ENCODE peak calls at places on chromosomes 5 and 9, in nine cellular contexts. M is HFFc6, X is adrenal gland, Y is MCF 10A, P is brain microvascular endothelial cell, E is progenitor cell of endocrine pancreas, N is AG09319, R is foreskin keratinocyte, O is BE2C. K is an unnamed sample.

GRCh38 chr5:140827704-140828401 is at the start of gene PCDHA6:
- DNase-seq in M (no peak), X (no peak), Y (peak), P (no peak), E (no peak), N (no peak), R (no peak), O (no peak), K (peak)

GRCh38 chr9:125683486-125683885 is 23.5 kb downstream of the MAPKAP1 start:
- DNase-seq in M (peak), X (no peak), Y (no peak), P (peak), E (no peak), N (no peak), R (peak), O (no peak), K (peak)

GRCh38 chr5:73311291-73312110 is 137.1 kb downstream of the FOXD1 start:
- DNase-seq in M (peak), X (peak), Y (peak), P (peak), E (no peak), N (no peak), R (peak), O (peak), K (no peak)

GRCh38 chr5:153352685-153353219 is 137.7 kb upstream of the GRIA1 start:
- DNase-seq in M (no peak), X (no peak), Y (peak), P (no peak), E (no peak), N (no peak), R (peak), O (no peak), K (peak)

GRCh38 chr5:50684721-50685120 is 18.3 kb downstream of the PARP8 start:
- DNase-seq in M (no peak), X (no peak), Y (no peak), P (no peak), E (no peak), N (no peak), R (no peak), O (no peak), K (no peak)

GRCh38 chr5:178249191-178249989 is 16.8 kb upstream of the PHYKPL start:
- DNase-seq in M (peak), X (no peak), Y (peak), P (no peak), E (no peak), N (peak), R (peak), O (no peak), K (peak)

GRCh38 chr9:32698706-32699277 is 63.3 kb upstream of the TAF1L start:
- DNase-seq in M (no peak), X (no peak), Y (peak), P (no peak), E (no peak), N (no peak), R (peak), O (no peak), K (peak)

GRCh38 chr9:121725008-121725795 is 73.8 kb downstream of the DAB2IP start:
- DNase-seq in M (peak), X (peak), Y (peak), P (peak), E (no peak), N (peak), R (peak), O (peak), K (peak)

GRCh38 chr5:125326114-125326513 is 579.7 kb upstream of the ZNF608 start:
- DNase-seq in M (peak), X (peak), Y (peak), P (peak), E (no peak), N (peak), R (peak), O (peak), K (peak)

GRCh38 chr5:151202381-151203139 is 21.3 kb downstream of the CCDC69 start:
- DNase-seq in M (peak), X (peak), Y (peak), P (peak), E (no peak), N (no peak), R (peak), O (no peak), K (peak)

GRCh38 chr5:94240616-94241287 is 377.7 kb downstream of the KIAA0825 start:
- DNase-seq in M (peak), X (peak), Y (peak), P (no peak), E (no peak), N (peak), R (peak), O (peak), K (no peak)

GRCh38 chr5:158860706-158861105 is 239.0 kb downstream of the EBF1 start:
- DNase-seq in M (no peak), X (no peak), Y (no peak), P (no peak), E (no peak), N (no peak), R (no peak), O (no peak), K (no peak)

GRCh38 chr5:130808691-130809090 is 356.4 kb downstream of the HINT1 start:
- DNase-seq in M (no peak), X (no peak), Y (no peak), P (no peak), E (no peak), N (no peak), R (no peak), O (no peak), K (peak)

GRCh38 chr5:91223886-91224285 is 159.2 kb downstream of the ARRDC3 start:
- DNase-seq in M (peak), X (no peak), Y (peak), P (no peak), E (no peak), N (no peak), R (peak), O (no peak), K (no peak)

GRCh38 chr9:88998911-88999310 is 7.6 kb downstream of the S1PR3 start:
- DNase-seq in M (no peak), X (peak), Y (peak), P (no peak), E (no peak), N (no peak), R (no peak), O (peak), K (no peak)

GRCh38 chr9:16032799-16033198 is 480.0 kb downstream of the CCDC171 start:
- DNase-seq in M (peak), X (no peak), Y (peak), P (no peak), E (no peak), N (no peak), R (peak), O (no peak), K (no peak)

GRCh38 chr9:118276784-118277183 is 572.6 kb downstream of the TLR4 start:
- DNase-seq in M (no peak), X (no peak), Y (no peak), P (no peak), E (no peak), N (no peak), R (no peak), O (no peak), K (no peak)

GRCh38 chr5:180470361-180470760 is 23.8 kb upstream of the CNOT6 start:
- DNase-seq in M (no peak), X (no peak), Y (no peak), P (no peak), E (no peak), N (no peak), R (no peak), O (no peak), K (no peak)

GRCh38 chr5:142697846-142698245 is 12.0 kb upstream of the FGF1 start:
- DNase-seq in M (peak), X (peak), Y (peak), P (peak), E (no peak), N (no peak), R (no peak), O (no peak), K (no peak)

GRCh38 chr9:125626187-125626586 is 80.8 kb downstream of the MAPKAP1 start:
- DNase-seq in M (peak), X (no peak), Y (no peak), P (no peak), E (no peak), N (no peak), R (no peak), O (no peak), K (no peak)

GRCh38 chr5:147391781-147392180 is 118.1 kb downstream of the DPYSL3 start:
- DNase-seq in M (peak), X (peak), Y (peak), P (peak), E (no peak), N (peak), R (peak), O (peak), K (peak)

GRCh38 chr5:82334085-82334680 is 56.0 kb upstream of the RPS23 start:
- DNase-seq in M (no peak), X (no peak), Y (no peak), P (no peak), E (no peak), N (no peak), R (no peak), O (no peak), K (no peak)

GRCh38 chr5:93299596-93300308 is 281.3 kb downstream of the NR2F1-AS1 start:
- DNase-seq in M (no peak), X (no peak), Y (no peak), P (no peak), E (no peak), N (no peak), R (no peak), O (no peak), K (no peak)

GRCh38 chr5:29077451-29077850 is 2039.1 kb upstream of the CDH9 start:
- DNase-seq in M (no peak), X (no peak), Y (peak), P (peak), E (no peak), N (no peak), R (peak), O (no peak), K (peak)

GRCh38 chr5:69158039-69158438 is 8.9 kb upstream of the CCNB1 start:
- DNase-seq in M (no peak), X (no peak), Y (no peak), P (no peak), E (no peak), N (no peak), R (no peak), O (no peak), K (no peak)

GRCh38 chr5:140469259-140469658 is 67.6 kb downstream of the ANKHD1 start:
- DNase-seq in M (no peak), X (no peak), Y (peak), P (no peak), E (no peak), N (no peak), R (no peak), O (no peak), K (no peak)

GRCh38 chr9:116232425-116233159 is 79.0 kb downstream of the PAPPA start:
- DNase-seq in M (peak), X (no peak), Y (peak), P (peak), E (no peak), N (no peak), R (peak), O (no peak), K (peak)

GRCh38 chr9:37200572-37201005 is 80.2 kb downstream of the ZCCHC7 start:
- DNase-seq in M (peak), X (no peak), Y (peak), P (no peak), E (no peak), N (no peak), R (peak), O (no peak), K (peak)

DNA sequence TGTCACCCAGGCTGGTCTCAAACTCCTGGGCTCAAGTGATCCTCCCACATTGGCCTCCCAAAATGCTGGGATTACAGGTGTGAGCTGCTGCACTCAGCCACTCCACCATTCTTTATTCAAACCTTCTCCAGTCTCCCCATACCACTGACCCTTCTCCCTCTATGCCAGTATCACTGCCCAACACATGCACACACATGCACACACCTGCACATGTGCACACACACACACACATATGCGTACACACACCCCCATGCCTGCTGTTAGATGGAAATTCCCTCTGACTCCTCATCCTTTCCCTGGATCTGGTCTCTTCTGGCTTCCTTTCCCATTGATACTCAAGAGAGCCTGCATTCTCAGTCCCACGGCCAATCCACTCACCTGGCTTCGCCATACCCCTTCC is 170.0 kb downstream of the CRB2 start:
- DNase-seq in M (no peak), X (no peak), Y (no peak), P (no peak), E (no peak), N (no peak), R (no peak), O (no peak), K (no peak)
- TF ChIP-seq CTCF in M (no peak), X (no peak), Y (no peak), P (no peak), E (no peak), N (no peak), R (no peak), O (no peak), K (no peak)

GRCh38 chr5:16437974-16438373 is 27.6 kb downstream of the ZNF622 start:
- DNase-seq in M (no peak), X (no peak), Y (peak), P (no peak), E (no peak), N (no peak), R (no peak), O (no peak), K (peak)
- TF ChIP-seq CTCF in M (peak), X (no peak), Y (no peak), P (peak), E (no peak), N (no peak), R (peak), O (peak), K (peak)

DNA sequence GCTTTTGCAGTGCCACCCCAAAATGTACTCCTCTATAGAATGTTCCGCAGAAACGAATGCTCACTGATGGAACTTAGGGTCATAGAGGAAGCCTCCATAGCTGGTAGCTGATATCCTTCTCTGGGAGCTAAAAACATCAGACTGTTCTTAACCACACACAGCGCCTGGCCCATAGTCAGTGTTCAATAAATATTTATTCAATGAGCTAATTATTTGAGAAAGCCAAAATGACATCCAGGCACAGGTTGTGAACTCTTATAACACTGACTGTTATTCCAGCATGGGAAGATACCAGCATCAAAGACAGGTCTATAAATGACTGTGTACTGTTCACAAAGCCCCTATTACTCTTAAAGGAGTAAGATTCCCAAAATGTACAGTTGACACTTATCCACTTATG is 12.9 kb downstream of the GDF9 start:
- DNase-seq in M (no peak), X (no peak), Y (no peak), P (no peak), E (no peak), N (no peak), R (no peak), O (no peak), K (no peak)
- TF ChIP-seq CTCF in M (no peak), X (no peak), Y (no peak), P (no peak), E (no peak), N (no peak), R (no peak), O (no peak), K (no peak)

DNA sequence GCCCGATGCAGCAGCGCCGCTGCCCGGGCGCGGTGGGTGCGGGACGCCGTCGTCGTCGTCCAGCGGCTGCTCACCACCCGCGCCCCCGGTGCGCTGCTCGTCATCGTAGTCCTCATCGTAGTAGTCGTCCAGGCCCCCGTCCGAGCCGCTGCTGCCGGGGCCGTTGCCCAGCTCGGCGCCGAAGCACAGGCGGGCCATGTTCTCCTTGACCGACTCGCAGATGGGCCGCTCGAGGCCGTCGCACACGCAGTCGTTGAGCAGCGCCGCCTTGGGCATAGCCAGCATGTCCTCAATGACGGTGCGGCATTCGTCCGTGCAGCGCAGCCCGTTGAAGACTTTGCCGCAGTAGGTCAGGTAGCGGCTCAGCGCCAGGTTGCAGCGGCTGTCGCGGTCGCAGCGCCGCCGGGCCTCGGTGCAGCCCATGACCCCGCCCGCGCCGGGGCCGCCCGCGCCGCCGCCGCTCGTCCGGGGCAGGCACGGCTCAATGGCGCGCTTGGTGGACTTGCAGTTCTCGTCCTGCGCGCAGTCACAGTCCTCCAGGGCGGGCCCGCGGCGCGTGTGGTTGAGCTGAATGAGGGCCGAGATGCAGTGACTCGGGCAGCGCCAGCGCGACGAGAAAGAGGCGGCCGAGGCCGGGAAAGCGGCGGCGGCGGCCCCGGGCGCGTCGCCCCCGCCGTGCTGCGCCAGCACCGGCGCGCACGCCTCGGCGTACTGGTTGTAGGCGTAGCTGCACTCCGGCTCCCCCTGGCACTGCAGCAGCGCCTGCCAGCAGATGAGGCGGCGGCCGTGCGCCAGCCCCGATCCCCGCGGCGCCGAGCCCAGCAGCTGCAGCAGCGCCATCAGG is 1.2 kb downstream of the GAS1 start:
- DNase-seq in M (peak), X (peak), Y (peak), P (peak), E (peak), N (no peak), R (peak), O (peak), K (peak)
- TF ChIP-seq CTCF in M (peak), X (no peak), Y (peak), P (peak), E (no peak), N (no peak), R (peak), O (no peak), K (peak)

GRCh38 chr9:95230046-95230445 is 87.5 kb downstream of the FANCC start:
- DNase-seq in M (no peak), X (no peak), Y (no peak), P (no peak), E (no peak), N (no peak), R (no peak), O (no peak), K (no peak)
- TF ChIP-seq CTCF in M (no peak), X (no peak), Y (no peak), P (peak), E (peak), N (no peak), R (no peak), O (peak), K (no peak)

DNA sequence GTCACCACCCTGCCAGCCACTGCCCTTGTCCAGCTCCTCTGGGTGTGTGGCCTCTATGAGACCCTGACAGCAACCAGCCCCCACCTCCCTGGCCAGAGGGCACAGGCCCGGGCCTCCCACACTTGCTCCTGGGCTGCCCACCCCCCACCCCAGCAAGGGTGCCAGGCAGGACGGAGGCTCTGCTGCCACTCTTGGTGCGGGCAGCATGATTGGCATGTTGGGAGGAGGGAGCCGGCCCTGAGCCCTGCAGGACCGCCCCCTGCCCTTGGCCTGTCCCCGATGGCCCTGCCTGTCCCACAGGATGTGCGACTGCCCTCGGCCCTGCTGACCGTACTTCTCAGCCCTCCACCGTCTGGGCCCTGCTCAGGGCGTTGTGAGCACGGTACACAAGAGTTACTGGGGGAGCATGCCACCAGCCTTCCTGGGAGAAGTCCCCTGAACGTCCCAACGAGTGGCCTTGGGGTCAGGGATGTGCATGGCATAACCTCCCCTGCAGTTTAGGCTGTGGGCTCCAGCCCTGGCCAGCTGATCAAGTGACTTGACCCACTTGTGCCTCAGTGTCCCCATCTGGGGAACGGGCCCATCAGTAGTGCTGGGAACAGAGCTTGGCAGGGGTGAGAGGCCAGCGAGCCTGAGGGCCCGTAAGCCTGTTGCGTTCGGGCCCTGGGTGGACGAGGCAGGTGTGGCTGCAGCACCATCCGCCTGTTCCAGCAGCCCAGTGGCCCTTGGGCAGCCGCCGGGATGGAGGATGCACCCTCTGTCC is 16.0 kb downstream of the GPSM1 start:
- DNase-seq in M (no peak), X (peak), Y (no peak), P (no peak), E (no peak), N (no peak), R (no peak), O (no peak), K (no peak)
- TF ChIP-seq CTCF in M (no peak), X (no peak), Y (no peak), P (no peak), E (no peak), N (no peak), R (no peak), O (no peak), K (no peak)

GRCh38 chr5:127536687-127537086 is 19.2 kb downstream of the PRRC1 start:
- DNase-seq in M (no peak), X (no peak), Y (peak), P (no peak), E (no peak), N (no peak), R (no peak), O (no peak), K (peak)
- TF ChIP-seq CTCF in M (peak), X (peak), Y (peak), P (no peak), E (peak), N (peak), R (peak), O (peak), K (peak)

GRCh38 chr5:148395031-148395430 is 11.3 kb downstream of the FBXO38 start:
- DNase-seq in M (no peak), X (no peak), Y (no peak), P (no peak), E (no peak), N (no peak), R (no peak), O (no peak), K (no peak)

GRCh38 chr5:148394587-148395019 is 10.8 kb downstream of the FBXO38 start:
- DNase-seq in M (no peak), X (no peak), Y (no peak), P (no peak), E (no peak), N (no peak), R (no peak), O (no peak), K (no peak)

GRCh38 chr5:148397968-148398595 is 14.3 kb downstream of the FBXO38 start:
- DNase-seq in M (no peak), X (no peak), Y (peak), P (no peak), E (no peak), N (no peak), R (peak), O (no peak), K (peak)

GRCh38 chr5:148401604-148402003 is 17.8 kb downstream of the FBXO38 start:
- DNase-seq in M (no peak), X (no peak), Y (no peak), P (no peak), E (no peak), N (no peak), R (no peak), O (no peak), K (peak)

DNA sequence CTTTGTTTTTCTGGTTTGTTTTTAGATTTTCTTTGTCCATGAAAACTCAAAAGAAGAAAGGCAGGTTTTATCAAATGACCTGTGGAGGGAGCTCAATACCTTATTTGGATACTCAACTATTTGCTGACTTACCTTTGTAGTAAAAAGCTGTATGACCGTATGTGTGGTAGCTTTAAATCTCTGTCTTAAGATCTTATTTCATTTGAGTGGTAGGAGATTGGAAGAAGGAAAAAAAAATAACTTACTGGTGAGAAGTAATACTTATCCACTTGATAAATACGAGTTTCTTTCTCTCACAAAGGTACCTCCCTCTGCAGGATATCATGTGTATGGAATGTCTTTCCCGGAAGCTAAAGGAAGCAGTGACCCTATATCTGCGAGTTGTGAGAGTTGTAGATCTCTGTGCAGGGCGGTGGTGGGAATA is 15.0 kb downstream of the FBXO38 start:
- DNase-seq in M (no peak), X (no peak), Y (no peak), P (no peak), E (no peak), N (no peak), R (no peak), O (no peak), K (peak)
- TF ChIP-seq CTCF in M (peak), X (no peak), Y (peak), P (no peak), E (peak), N (no peak), R (peak), O (peak), K (no peak)